ENCODE peak calls at places on chromosomes 5 and 9, in eight cellular contexts. One of them, this sample, is unnamed.

GRCh38 chr9:113535756-113536155 is 72.2 kb downstream of the RGS3 start:
- ATAC-seq in lung: no peak
- ATAC-seq in K562: no peak
- ATAC-seq in heart left ventricle: no peak
- ATAC-seq in left lung: no peak
- ATAC-seq in IMR-90: no peak
- ATAC-seq in GM12878: no peak
- ATAC-seq in body of pancreas: no peak
- ATAC-seq in this sample: no peak

GRCh38 chr5:138981131-138981530 is 106.0 kb upstream of the LRRTM2 start:
- ATAC-seq in lung: no peak
- ATAC-seq in K562: no peak
- ATAC-seq in heart left ventricle: no peak
- ATAC-seq in left lung: no peak
- ATAC-seq in IMR-90: peak
- ATAC-seq in GM12878: no peak
- ATAC-seq in body of pancreas: no peak
- ATAC-seq in this sample: no peak

GRCh38 chr9:82313697-82314096 is 325.1 kb downstream of the SPATA31D1 start:
- ATAC-seq in lung: no peak
- ATAC-seq in K562: no peak
- ATAC-seq in heart left ventricle: no peak
- ATAC-seq in left lung: no peak
- ATAC-seq in IMR-90: no peak
- ATAC-seq in GM12878: no peak
- ATAC-seq in body of pancreas: no peak
- ATAC-seq in this sample: no peak

GRCh38 chr5:56638768-56639238 is 176.5 kb upstream of the MAP3K1 start:
- ATAC-seq in lung: no peak
- ATAC-seq in K562: no peak
- ATAC-seq in heart left ventricle: no peak
- ATAC-seq in left lung: peak
- ATAC-seq in IMR-90: no peak
- ATAC-seq in GM12878: no peak
- ATAC-seq in body of pancreas: no peak
- ATAC-seq in this sample: no peak

GRCh38 chr9:109793196-109793595 is 13.2 kb downstream of the PALM2AKAP2 start:
- ATAC-seq in lung: peak
- ATAC-seq in K562: no peak
- ATAC-seq in heart left ventricle: peak
- ATAC-seq in left lung: peak
- ATAC-seq in IMR-90: peak
- ATAC-seq in GM12878: no peak
- ATAC-seq in body of pancreas: no peak
- ATAC-seq in this sample: peak

GRCh38 chr9:135530146-135530545 is 8.9 kb downstream of the LCN1 start:
- ATAC-seq in lung: no peak
- ATAC-seq in K562: no peak
- ATAC-seq in heart left ventricle: no peak
- ATAC-seq in left lung: no peak
- ATAC-seq in IMR-90: no peak
- ATAC-seq in GM12878: no peak
- ATAC-seq in body of pancreas: no peak
- ATAC-seq in this sample: no peak

GRCh38 chr5:68435611-68436010 is 220.1 kb downstream of the PIK3R1 start:
- ATAC-seq in lung: no peak
- ATAC-seq in K562: no peak
- ATAC-seq in heart left ventricle: no peak
- ATAC-seq in left lung: peak
- ATAC-seq in IMR-90: no peak
- ATAC-seq in GM12878: peak
- ATAC-seq in body of pancreas: no peak
- ATAC-seq in this sample: no peak

GRCh38 chr9:107144475-107144874 is 138.6 kb upstream of the RAD23B start:
- ATAC-seq in lung: no peak
- ATAC-seq in K562: no peak
- ATAC-seq in heart left ventricle: no peak
- ATAC-seq in left lung: peak
- ATAC-seq in IMR-90: no peak
- ATAC-seq in GM12878: no peak
- ATAC-seq in body of pancreas: no peak
- ATAC-seq in this sample: no peak

GRCh38 chr5:157651011-157651611 is 1.1 kb downstream of the SOX30 start:
- ATAC-seq in lung: no peak
- ATAC-seq in K562: no peak
- ATAC-seq in heart left ventricle: no peak
- ATAC-seq in left lung: no peak
- ATAC-seq in IMR-90: no peak
- ATAC-seq in GM12878: no peak
- ATAC-seq in body of pancreas: no peak
- ATAC-seq in this sample: no peak

GRCh38 chr9:136572003-136572595 is 26.3 kb upstream of the NOTCH1 start:
- ATAC-seq in lung: no peak
- ATAC-seq in K562: no peak
- ATAC-seq in heart left ventricle: peak
- ATAC-seq in left lung: no peak
- ATAC-seq in IMR-90: peak
- ATAC-seq in GM12878: no peak
- ATAC-seq in body of pancreas: peak
- ATAC-seq in this sample: no peak

GRCh38 chr5:119470105-119470763 is 17.9 kb downstream of the HSD17B4 start:
- ATAC-seq in lung: no peak
- ATAC-seq in K562: no peak
- ATAC-seq in heart left ventricle: no peak
- ATAC-seq in left lung: no peak
- ATAC-seq in IMR-90: peak
- ATAC-seq in GM12878: peak
- ATAC-seq in body of pancreas: no peak
- ATAC-seq in this sample: no peak

GRCh38 chr5:69129413-69129812 is 35.6 kb downstream of the SLC30A5 start:
- ATAC-seq in lung: no peak
- ATAC-seq in K562: no peak
- ATAC-seq in heart left ventricle: no peak
- ATAC-seq in left lung: no peak
- ATAC-seq in IMR-90: peak
- ATAC-seq in GM12878: no peak
- ATAC-seq in body of pancreas: no peak
- ATAC-seq in this sample: no peak

GRCh38 chr9:108815156-108815555 is 40.6 kb downstream of the ACTL7B start:
- ATAC-seq in lung: no peak
- ATAC-seq in K562: no peak
- ATAC-seq in heart left ventricle: no peak
- ATAC-seq in left lung: peak
- ATAC-seq in IMR-90: no peak
- ATAC-seq in GM12878: no peak
- ATAC-seq in body of pancreas: no peak
- ATAC-seq in this sample: no peak

GRCh38 chr5:74167206-74167929 is 473.2 kb downstream of the ENC1 start:
- ATAC-seq in lung: no peak
- ATAC-seq in K562: no peak
- ATAC-seq in heart left ventricle: no peak
- ATAC-seq in left lung: peak
- ATAC-seq in IMR-90: peak
- ATAC-seq in GM12878: no peak
- ATAC-seq in body of pancreas: no peak
- ATAC-seq in this sample: peak

GRCh38 chr5:59079622-59080620 is 497.0 kb downstream of the RAB3C start:
- ATAC-seq in lung: no peak
- ATAC-seq in K562: no peak
- ATAC-seq in heart left ventricle: peak
- ATAC-seq in left lung: peak
- ATAC-seq in IMR-90: peak
- ATAC-seq in GM12878: no peak
- ATAC-seq in body of pancreas: peak
- ATAC-seq in this sample: peak

DNA sequence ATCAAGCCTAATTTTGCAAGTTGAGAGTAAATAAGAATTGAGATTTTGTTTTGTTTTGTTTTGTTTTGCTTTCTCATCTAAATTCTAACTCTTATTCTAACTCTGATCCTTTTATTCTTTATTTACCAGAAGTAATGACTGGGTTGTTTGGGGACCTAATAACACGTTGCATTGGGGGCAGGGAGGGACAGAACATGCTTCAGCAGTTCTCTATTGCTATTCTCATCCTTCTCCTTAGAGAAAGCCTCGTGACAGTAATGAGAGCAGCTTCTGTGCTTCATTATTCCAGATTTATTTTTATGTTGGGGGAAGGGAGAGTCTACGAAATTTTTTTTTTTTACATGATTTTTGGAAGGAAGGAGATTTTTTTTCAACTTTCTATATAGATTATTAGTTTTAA is 21.1 kb downstream of the CPEB4 start:
- ATAC-seq in lung: no peak
- ATAC-seq in K562: peak
- ATAC-seq in heart left ventricle: peak
- ATAC-seq in left lung: peak
- ATAC-seq in IMR-90: no peak
- ATAC-seq in GM12878: peak
- ATAC-seq in body of pancreas: no peak
- ATAC-seq in this sample: peak
- H3K27ac ChIP-seq in lung: no peak
- H3K27ac ChIP-seq in K562: no peak
- H3K27ac ChIP-seq in heart left ventricle: peak
- H3K27ac ChIP-seq in left lung: peak
- H3K27ac ChIP-seq in IMR-90: no peak
- H3K27ac ChIP-seq in GM12878: peak
- H3K27ac ChIP-seq in body of pancreas: no peak
- H3K27ac ChIP-seq in this sample: peak

DNA sequence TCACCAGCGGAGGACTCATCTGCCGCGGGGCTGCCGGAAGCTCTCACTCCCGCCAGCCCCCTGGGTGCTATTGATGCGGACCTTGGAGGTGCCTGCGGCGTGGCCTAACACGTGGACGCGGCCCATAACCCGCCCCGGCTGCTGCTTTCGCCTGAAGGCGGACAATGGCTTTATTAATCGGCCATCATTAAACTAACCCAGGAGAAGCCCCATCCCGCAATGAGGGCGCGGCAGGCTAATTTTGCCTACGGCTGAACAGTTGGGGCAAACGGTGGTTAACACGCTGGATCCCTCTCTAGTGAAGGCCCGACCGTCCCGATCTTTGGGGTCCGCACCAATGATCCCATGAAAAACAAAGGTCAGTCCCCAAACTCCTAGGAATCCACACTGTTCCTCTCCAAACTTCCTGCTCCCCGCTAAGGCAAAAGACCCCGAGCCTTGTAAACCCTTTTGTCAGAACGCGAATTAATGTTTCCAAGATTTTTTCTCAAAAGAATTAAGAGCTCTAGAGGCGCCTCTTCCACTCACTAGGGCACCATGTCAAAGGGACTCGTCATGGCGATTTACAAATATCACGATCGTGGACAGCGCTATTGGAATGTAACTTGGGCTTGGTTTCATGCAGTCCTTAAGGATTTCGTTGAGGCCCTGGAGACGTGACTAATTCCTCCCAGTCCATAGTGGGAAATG is 193.2 kb downstream of the MEF2C start:
- ATAC-seq in lung: no peak
- ATAC-seq in K562: no peak
- ATAC-seq in heart left ventricle: no peak
- ATAC-seq in left lung: no peak
- ATAC-seq in IMR-90: no peak
- ATAC-seq in GM12878: no peak
- ATAC-seq in body of pancreas: no peak
- ATAC-seq in this sample: no peak
- TF ChIP-seq CTCF in lung: no peak
- TF ChIP-seq CTCF in K562: no peak
- TF ChIP-seq CTCF in heart left ventricle: no peak
- TF ChIP-seq CTCF in left lung: no peak
- TF ChIP-seq CTCF in IMR-90: no peak
- TF ChIP-seq CTCF in GM12878: no peak
- TF ChIP-seq CTCF in body of pancreas: no peak
- TF ChIP-seq CTCF in this sample: no peak

GRCh38 chr9:134326754-134327526 is 685 bp downstream of the RXRA start:
- ATAC-seq in lung: no peak
- ATAC-seq in K562: peak
- ATAC-seq in heart left ventricle: peak
- ATAC-seq in left lung: peak
- ATAC-seq in IMR-90: peak
- ATAC-seq in GM12878: peak
- ATAC-seq in body of pancreas: no peak
- ATAC-seq in this sample: no peak

GRCh38 chr9:134323741-134324358 is 2.4 kb upstream of the RXRA start:
- ATAC-seq in lung: no peak
- ATAC-seq in K562: peak
- ATAC-seq in heart left ventricle: peak
- ATAC-seq in left lung: peak
- ATAC-seq in IMR-90: no peak
- ATAC-seq in GM12878: no peak
- ATAC-seq in body of pancreas: no peak
- ATAC-seq in this sample: no peak

GRCh38 chr9:134324359-134325095 is 1.7 kb upstream of the RXRA start:
- ATAC-seq in lung: no peak
- ATAC-seq in K562: no peak
- ATAC-seq in heart left ventricle: no peak
- ATAC-seq in left lung: no peak
- ATAC-seq in IMR-90: no peak
- ATAC-seq in GM12878: no peak
- ATAC-seq in body of pancreas: no peak
- ATAC-seq in this sample: no peak

GRCh38 chr9:134325813-134326753 is at the start of gene RXRA:
- ATAC-seq in lung: peak
- ATAC-seq in K562: peak
- ATAC-seq in heart left ventricle: peak
- ATAC-seq in left lung: peak
- ATAC-seq in IMR-90: peak
- ATAC-seq in GM12878: peak
- ATAC-seq in body of pancreas: peak
- ATAC-seq in this sample: peak

DNA sequence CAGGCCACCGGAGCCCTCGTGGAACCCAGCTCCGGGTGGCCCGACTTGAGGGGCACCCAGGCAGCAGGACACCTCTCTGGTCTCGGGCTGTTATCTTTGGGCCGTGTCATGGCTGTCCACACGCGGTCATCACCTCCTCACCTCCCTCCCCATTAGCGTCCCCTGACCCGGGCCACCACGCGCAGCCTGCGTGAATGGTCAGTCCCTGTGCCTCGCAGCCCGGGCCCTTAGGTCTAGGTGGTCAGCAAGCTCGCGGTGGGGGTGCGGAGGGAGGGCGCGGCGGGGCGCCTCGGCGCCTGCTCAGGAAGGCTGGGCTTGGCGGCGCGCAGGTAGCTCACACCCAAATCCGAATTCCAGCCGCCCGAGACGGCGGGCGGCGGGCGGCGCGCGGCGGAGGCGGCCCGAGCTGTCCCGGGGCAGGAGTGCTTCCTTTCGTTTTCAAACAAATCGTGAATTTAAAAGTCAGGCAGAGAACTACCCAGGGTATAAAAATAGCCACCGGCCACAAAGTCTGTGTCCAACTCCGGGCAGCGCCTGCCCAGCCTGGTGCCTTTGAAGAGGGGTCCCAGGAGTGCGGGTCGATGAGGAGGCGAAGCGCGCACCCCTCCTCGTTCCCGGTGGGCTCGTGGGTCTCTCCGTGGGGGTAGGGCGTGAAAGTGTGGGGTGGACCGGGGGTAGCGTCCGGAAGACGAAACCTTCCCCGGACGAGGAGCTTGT is 1.0 kb upstream of the RXRA start:
- ATAC-seq in lung: peak
- ATAC-seq in K562: peak
- ATAC-seq in heart left ventricle: no peak
- ATAC-seq in left lung: peak
- ATAC-seq in IMR-90: peak
- ATAC-seq in GM12878: no peak
- ATAC-seq in body of pancreas: peak
- ATAC-seq in this sample: peak
- H3K27ac ChIP-seq in lung: peak
- H3K27ac ChIP-seq in K562: peak
- H3K27ac ChIP-seq in heart left ventricle: peak
- H3K27ac ChIP-seq in left lung: peak
- H3K27ac ChIP-seq in IMR-90: peak
- H3K27ac ChIP-seq in GM12878: no peak
- H3K27ac ChIP-seq in body of pancreas: peak
- H3K27ac ChIP-seq in this sample: peak

GRCh38 chr5:159083532-159083931 is 16.2 kb downstream of the EBF1 start:
- ATAC-seq in lung: no peak
- ATAC-seq in K562: no peak
- ATAC-seq in heart left ventricle: no peak
- ATAC-seq in left lung: no peak
- ATAC-seq in IMR-90: no peak
- ATAC-seq in GM12878: peak
- ATAC-seq in body of pancreas: no peak
- ATAC-seq in this sample: no peak
- TF ChIP-seq CTCF in lung: no peak
- TF ChIP-seq CTCF in K562: no peak
- TF ChIP-seq CTCF in heart left ventricle: no peak
- TF ChIP-seq CTCF in left lung: no peak
- TF ChIP-seq CTCF in IMR-90: no peak
- TF ChIP-seq CTCF in GM12878: no peak
- TF ChIP-seq CTCF in body of pancreas: no peak
- TF ChIP-seq CTCF in this sample: no peak

This sample was measured in gastroesophageal sphincter.